ENCODE peak calls at places on chromosomes 11 and 22, in nine cellular contexts. P, Y, C, A, Z, H, D, K and O are unnamed samples.

GRCh38 chr22:32661296-32661695 is 140.2 kb upstream of the TIMP3 start:
- DNase-seq in Z (peak; percentile 92), A (no peak), D (no peak), Y (no peak), C (peak; percentile 35), H (no peak), K (no peak), P (peak; percentile 85), O (no peak)

GRCh38 chr11:68128682-68129327 is 7.6 kb upstream of the CHKA start:
- DNase-seq in H (peak; percentile 98), P (no peak), Y (peak; percentile 73), C (peak; percentile 61), A (peak; percentile 82), K (peak; percentile 74), D (peak; percentile 97), Z (peak; percentile 85), O (no peak)

GRCh38 chr11:67463186-67463585 is 5.9 kb downstream of the TMEM134 start:
- DNase-seq in D (no peak), P (no peak), Y (no peak), Z (peak; percentile 31), A (no peak), C (no peak), H (no peak), K (no peak), O (no peak)

GRCh38 chr11:3194016-3194816 is 24.4 kb downstream of the MRGPRG start:
- DNase-seq in D (no peak), A (no peak), Z (peak; percentile 65), P (no peak), C (no peak), Y (no peak), K (no peak), H (no peak), O (no peak)

GRCh38 chr11:62671272-62671603 is 235 bp upstream of the UQCC3 start:
- DNase-seq in H (no peak), Z (peak; percentile 77), K (no peak), D (no peak), P (no peak), A (no peak), Y (no peak), C (no peak), O (no peak)

GRCh38 chr11:87097582-87097981 is 59.8 kb downstream of the TMEM135 start:
- DNase-seq in H (peak; percentile 47), A (no peak), Z (no peak), Y (no peak), C (peak; percentile 28), D (no peak), P (peak; percentile 22), K (peak; percentile 55), O (no peak)

GRCh38 chr11:111173221-111173620 is 72.3 kb upstream of the POU2AF2 start:
- DNase-seq in H (no peak), C (no peak), D (no peak), Y (no peak), P (no peak), Z (no peak), A (no peak), K (no peak), O (no peak)

GRCh38 chr11:44638032-44638431 is 72.6 kb downstream of the CD82 start:
- DNase-seq in K (no peak), C (no peak), D (no peak), A (no peak), H (no peak), P (peak; percentile 20), Z (no peak), Y (no peak), O (peak; percentile 50)

GRCh38 chr11:48169706-48170105 is 46.9 kb upstream of the OR4B1 start:
- DNase-seq in Z (peak; percentile 58), P (no peak), K (no peak), C (peak; percentile 83), H (no peak), D (no peak), Y (no peak), A (no peak), O (no peak)

GRCh38 chr11:72598901-72599300 is 75.3 kb downstream of the PDE2A start:
- DNase-seq in H (peak; percentile 42), C (peak; percentile 65), P (no peak), Z (peak; percentile 96), Y (no peak), D (no peak), K (peak; percentile 77), A (no peak), O (no peak)

GRCh38 chr11:34056672-34057071 is 5.1 kb downstream of the CAPRIN1 start:
- DNase-seq in A (no peak), H (no peak), D (no peak), Z (no peak), P (no peak), C (no peak), K (no peak), Y (no peak), O (no peak)

GRCh38 chr11:21564095-21564494 is 628.8 kb upstream of the ANO5 start:
- DNase-seq in D (no peak), Y (no peak), P (no peak), H (no peak), C (no peak), K (no peak), Z (peak; percentile 30), A (no peak), O (no peak)

GRCh38 chr22:25078591-25078990 is 121.1 kb upstream of the CRYBB3 start:
- DNase-seq in Z (no peak), Y (no peak), P (no peak), K (no peak), D (no peak), C (no peak), H (no peak), A (no peak), O (no peak)

GRCh38 chr11:57340228-57340627 is 2.1 kb downstream of the P2RX3 start:
- DNase-seq in K (peak; percentile 74), H (no peak), D (no peak), C (no peak), Y (no peak), A (no peak), Z (peak; percentile 65), P (no peak), O (peak; percentile 48)

GRCh38 chr11:77968337-77968736 is 26.1 kb downstream of the INTS4 start:
- DNase-seq in D (no peak), P (no peak), H (no peak), K (no peak), Z (no peak), A (no peak), C (no peak), Y (no peak), O (no peak)

GRCh38 chr22:36352775-36353507 is 34.8 kb downstream of the MYH9 start:
- DNase-seq in Z (peak; percentile 88), D (peak; percentile 88), Y (peak; percentile 55), A (no peak), K (no peak), C (peak; percentile 77), P (peak; percentile 71), H (peak; percentile 93), O (no peak)

GRCh38 chr11:66294626-66295620 is 3.2 kb downstream of the TMEM151A start:
- DNase-seq in Y (no peak), H (no peak), P (no peak), D (no peak), C (no peak), A (no peak), K (no peak), Z (peak; percentile 58), O (no peak)

GRCh38 chr11:70467196-70468085 is 69.1 kb downstream of the CTTN start:
- DNase-seq in A (peak; percentile 78), C (peak; percentile 49), P (peak; percentile 15), D (peak; percentile 33), H (peak; percentile 53), Z (peak; percentile 95), Y (peak; percentile 66), K (no peak), O (peak; percentile 71)
- H3K4me1 ChIP-seq in A (no peaks in the 10 kb centered on the region), C (no peaks in the 10 kb centered on the region), P (no peaks in the 10 kb centered on the region), D (no peaks in the 10 kb centered on the region), H (no peaks in the 10 kb centered on the region), Z (no peaks in the 10 kb centered on the region), Y (no peaks in the 10 kb centered on the region), K (no peaks in the 10 kb centered on the region), O (no peaks in the 10 kb centered on the region)

GRCh38 chr11:9104581-9104980 is 13.2 kb upstream of the SCUBE2 start:
- DNase-seq in D (no peak), K (no peak), Y (no peak), Z (peak; percentile 9), P (no peak), C (no peak), A (no peak), H (no peak), O (no peak)

GRCh38 chr11:9099617-9100016 is 8.2 kb upstream of the SCUBE2 start:
- DNase-seq in Y (no peak), Z (peak; percentile 39), H (no peak), C (no peak), P (no peak), K (no peak), A (no peak), D (no peak), O (no peak)

DNA sequence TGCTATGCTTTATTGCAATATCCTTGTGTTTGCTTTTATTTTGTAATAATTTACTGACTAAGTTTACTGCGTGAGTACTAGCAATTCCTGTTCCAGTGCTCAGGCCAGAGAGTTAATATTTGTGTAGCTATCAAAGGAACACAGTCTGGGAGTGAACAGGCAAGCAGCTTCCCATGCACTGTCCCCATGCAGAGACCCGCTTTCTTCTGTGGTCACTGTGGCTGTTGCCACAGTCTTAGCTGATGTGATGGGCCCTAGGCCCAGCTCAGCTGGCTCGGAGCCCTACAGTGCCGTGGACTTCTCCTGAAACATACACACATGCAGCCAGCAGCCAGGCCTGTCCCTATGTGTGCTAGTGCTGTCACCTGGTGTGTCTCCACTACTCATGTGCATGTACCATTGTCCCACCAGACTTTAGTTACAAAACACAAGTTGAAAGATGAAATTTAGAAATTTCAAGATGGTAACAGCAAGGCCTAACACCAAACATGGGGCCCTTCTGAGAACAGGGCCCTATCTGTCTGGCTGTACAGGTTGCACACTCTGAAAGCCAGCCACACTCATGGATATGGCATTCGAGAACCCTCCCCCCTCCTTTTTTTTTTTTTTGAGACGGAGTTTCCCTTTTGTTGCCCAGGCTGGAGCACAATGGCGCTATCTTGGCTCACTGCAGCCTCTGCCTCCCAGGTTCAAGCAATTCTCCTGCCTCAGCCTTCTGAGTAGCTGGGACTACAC is 12.3 kb upstream of the SCUBE2 start:
- DNase-seq in K (no peak), Y (no peak), A (peak; percentile 66), H (peak; percentile 88), P (no peak), C (no peak), Z (peak; percentile 4), D (no peak), O (no peak)
- TF ChIP-seq CTCF in K (no peak), Y (no peak), A (no peak), H (no peak), P (no peak), C (no peak), Z (no peak), D (no peak), O (no peak)

DNA sequence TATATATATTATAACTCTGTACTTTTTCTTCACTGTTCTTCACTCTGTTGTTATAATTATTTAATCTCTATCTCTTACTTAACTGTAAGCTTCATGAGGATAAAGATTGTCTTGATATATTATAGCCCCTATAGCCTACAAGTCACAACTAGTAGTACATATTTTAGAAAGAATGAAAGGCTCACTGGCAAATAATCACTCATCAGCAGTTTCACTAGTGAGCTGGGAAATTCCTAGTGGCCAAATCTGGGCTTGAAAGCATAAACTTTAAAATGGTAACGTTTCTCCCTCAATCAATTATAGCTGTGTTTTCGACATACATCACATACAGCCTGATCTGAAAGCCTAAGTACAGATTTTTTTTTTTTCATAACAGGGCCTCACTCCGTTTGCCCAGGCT is 42.5 kb downstream of the CTSC start:
- DNase-seq in A (no peak), Z (no peak), H (no peak), P (no peak), Y (no peak), D (no peak), C (no peak), K (no peak), O (no peak)
- H3K27ac ChIP-seq in A (no peak overlapping the region), Z (no peak overlapping the region), H (no peak overlapping the region), P (no peak overlapping the region), Y (no peak overlapping the region), D (no peak overlapping the region), C (no peak overlapping the region), K (no peak overlapping the region), O (no peak overlapping the region)

GRCh38 chr22:45998638-45999378 is 21.8 kb upstream of the WNT7B start:
- DNase-seq in D (no peak), Y (peak; percentile 30), H (no peak), K (no peak), P (no peak), Z (peak; percentile 90), C (no peak), A (peak; percentile 45), O (peak; percentile 15)
- H3K4me1 ChIP-seq in D (no peaks in the 10 kb centered on the region), Y (peaks cover 76% of the 10 kb centered on the region), H (peaks cover 24% of the 10 kb centered on the region), K (no peaks in the 10 kb centered on the region), P (peaks cover 17% of the 10 kb centered on the region), Z (peaks cover 41% of the 10 kb centered on the region), C (peaks cover 50% of the 10 kb centered on the region), A (peaks cover 65% of the 10 kb centered on the region), O (no peaks in the 10 kb centered on the region)